ENCODE peak calls at places on chromosome 13, in five cellular contexts. J is AG04450, X is AG09309, F is fibroblast of mammary gland, Z is cardiac fibroblast. S is an unnamed sample.

GRCh38 chr13:96781141-96781540 is 213.1 kb downstream of the OXGR1 start:
- DNase-seq in J (no peak), X (no peak), F (no peak), Z (no peak), S (no peak)

GRCh38 chr13:93865235-93865634 is 614.2 kb downstream of the DCT start:
- DNase-seq in J (no peak), X (no peak), F (no peak), Z (no peak), S (no peak)

GRCh38 chr13:44507639-44508038 is 68.5 kb downstream of the TSC22D1 start:
- DNase-seq in J (no peak), X (no peak), F (no peak), Z (no peak), S (no peak)

GRCh38 chr13:23469901-23470525 is 36.5 kb upstream of the SACS start:
- DNase-seq in J (no peak), X (peak), F (peak), Z (no peak), S (peak)

GRCh38 chr13:73110814-73111213 is 52.0 kb downstream of the KLF5 start:
- DNase-seq in J (no peak), X (no peak), F (no peak), Z (no peak), S (no peak)

GRCh38 chr13:75550159-75550567 is 572 bp downstream of the UCHL3 start:
- DNase-seq in J (peak), X (no peak), F (peak), Z (peak), S (peak)

GRCh38 chr13:75485286-75486062 is 3.5 kb upstream of the TBC1D4 start:
- DNase-seq in J (no peak), X (no peak), F (peak), Z (peak), S (no peak)

GRCh38 chr13:41199526-41199925 is 5.2 kb upstream of the KBTBD7 start:
- DNase-seq in J (no peak), X (no peak), F (no peak), Z (no peak), S (no peak)

GRCh38 chr13:46716821-46717220 is 80.1 kb downstream of the ESD start:
- DNase-seq in J (no peak), X (no peak), F (no peak), Z (no peak), S (no peak)

GRCh38 chr13:110116072-110116487 is 190.9 kb downstream of the COL4A1 start:
- DNase-seq in J (no peak), X (no peak), F (peak), Z (peak), S (no peak)

GRCh38 chr13:30572859-30573275 is 44.9 kb upstream of the USPL1 start:
- DNase-seq in J (no peak), X (no peak), F (peak), Z (peak), S (no peak)

GRCh38 chr13:20137875-20138274 is 23.0 kb downstream of the GJA3 start:
- DNase-seq in J (no peak), X (no peak), F (no peak), Z (no peak), S (no peak)

GRCh38 chr13:40064154-40064713 is 408.8 kb downstream of the COG6 start:
- DNase-seq in J (no peak), X (no peak), F (no peak), Z (no peak), S (no peak)

GRCh38 chr13:40666905-40667621 is 622 bp upstream of the FOXO1 start:
- DNase-seq in J (no peak), X (no peak), F (no peak), Z (no peak), S (no peak)

GRCh38 chr13:40221460-40222201 is 444.8 kb downstream of the FOXO1 start:
- DNase-seq in J (no peak), X (peak), F (peak), Z (peak), S (no peak)

GRCh38 chr13:94677799-94678198 is 34.5 kb downstream of the SOX21 start:
- DNase-seq in J (no peak), X (no peak), F (no peak), Z (no peak), S (no peak)

GRCh38 chr13:89380101-89380500 is 1708.9 kb downstream of the SLITRK5 start:
- DNase-seq in J (no peak), X (no peak), F (no peak), Z (no peak), S (no peak)

GRCh38 chr13:99969934-99970760 is 1.4 kb downstream of the ZIC5 start:
- DNase-seq in J (no peak), X (no peak), F (peak), Z (no peak), S (no peak)
- H3K4me3 ChIP-seq in J (no peak), X (peak), F (no peak), Z (no peak), S (peak)

GRCh38 chr13:43390101-43390500 is 366.7 kb downstream of the DNAJC15 start:
- DNase-seq in J (no peak), X (no peak), F (peak), Z (peak), S (no peak)

GRCh38 chr13:43388282-43389034 is 365.1 kb downstream of the DNAJC15 start:
- DNase-seq in J (no peak), X (no peak), F (no peak), Z (no peak), S (no peak)

GRCh38 chr13:43390582-43390981 is 367.2 kb downstream of the DNAJC15 start:
- DNase-seq in J (no peak), X (no peak), F (no peak), Z (no peak), S (no peak)

GRCh38 chr13:43389573-43389972 is 366.2 kb downstream of the DNAJC15 start:
- DNase-seq in J (no peak), X (no peak), F (peak), Z (peak), S (no peak)

GRCh38 chr13:43391021-43391420 is 367.6 kb downstream of the DNAJC15 start:
- DNase-seq in J (no peak), X (no peak), F (no peak), Z (no peak), S (no peak)
- TF ChIP-seq CTCF in J (no peak), X (no peak), F (no peak), Z (no peak), S (no peak)

GRCh38 chr13:78608254-78608704 is 4.9 kb upstream of the POU4F1 start:
- DNase-seq in J (no peak), X (no peak), F (no peak), Z (no peak), S (no peak)
- H3K4me3 ChIP-seq in J (no peak), X (peak), F (no peak), Z (peak), S (peak)

DNA sequence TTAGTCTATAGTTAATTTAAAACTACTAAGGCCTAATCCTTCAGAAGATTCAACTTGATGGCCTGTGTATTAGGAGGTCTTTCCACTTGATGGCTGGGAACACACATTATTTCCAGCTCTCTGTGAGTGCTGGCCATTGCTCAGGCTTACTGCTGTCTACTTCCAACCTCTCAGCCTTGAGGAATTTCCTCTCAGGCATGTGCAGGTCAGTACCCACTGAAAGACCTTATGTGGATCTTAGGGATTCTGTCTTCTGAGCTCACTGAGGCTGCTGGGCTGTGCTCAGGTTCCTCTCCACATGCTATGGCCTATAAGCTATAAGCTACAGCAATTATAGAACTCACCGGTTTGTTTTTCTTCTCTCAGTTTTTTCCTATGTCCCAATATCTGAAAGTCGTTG is 11.6 kb upstream of the UFM1 start:
- DNase-seq in J (no peak), X (no peak), F (no peak), Z (no peak), S (no peak)
- TF ChIP-seq CTCF in J (no peak), X (no peak), F (no peak), Z (no peak), S (no peak)

DNA sequence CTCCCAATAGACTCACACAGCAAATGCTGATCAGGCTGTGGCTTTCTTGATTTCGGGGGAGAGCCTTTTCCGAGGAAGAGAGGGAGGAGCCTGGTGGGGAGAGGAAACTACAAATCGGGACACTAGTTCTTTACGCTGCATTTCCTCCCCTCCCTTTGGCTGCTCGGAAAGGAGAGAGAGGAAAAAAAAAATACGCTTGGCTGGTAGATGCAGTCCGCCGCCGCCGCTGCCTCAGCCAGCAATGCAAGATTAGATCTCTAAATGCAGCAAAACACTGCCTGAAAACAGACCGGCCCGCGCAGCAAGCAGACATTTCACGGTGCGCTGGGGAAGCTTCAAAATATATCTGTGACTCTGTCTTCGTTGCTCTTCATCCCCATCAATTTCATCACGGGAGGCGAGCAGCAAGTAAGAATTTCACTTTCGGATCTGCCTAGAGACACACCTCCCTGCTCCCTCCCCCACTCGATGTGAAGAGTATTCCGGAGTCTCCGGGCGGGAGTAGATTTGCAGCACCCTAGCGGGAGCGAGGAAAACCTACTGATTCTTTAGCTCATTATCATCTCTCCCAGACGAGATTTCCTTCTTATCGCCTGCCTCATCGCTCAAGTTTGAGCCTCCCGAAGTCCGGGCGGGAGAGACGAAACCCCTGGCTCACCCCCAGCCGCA is at the start of gene PCDH17:
- DNase-seq in J (no peak), X (no peak), F (no peak), Z (peak), S (no peak)
- H3K4me3 ChIP-seq in J (peak), X (peak), F (peak), Z (peak), S (no peak)

DNA sequence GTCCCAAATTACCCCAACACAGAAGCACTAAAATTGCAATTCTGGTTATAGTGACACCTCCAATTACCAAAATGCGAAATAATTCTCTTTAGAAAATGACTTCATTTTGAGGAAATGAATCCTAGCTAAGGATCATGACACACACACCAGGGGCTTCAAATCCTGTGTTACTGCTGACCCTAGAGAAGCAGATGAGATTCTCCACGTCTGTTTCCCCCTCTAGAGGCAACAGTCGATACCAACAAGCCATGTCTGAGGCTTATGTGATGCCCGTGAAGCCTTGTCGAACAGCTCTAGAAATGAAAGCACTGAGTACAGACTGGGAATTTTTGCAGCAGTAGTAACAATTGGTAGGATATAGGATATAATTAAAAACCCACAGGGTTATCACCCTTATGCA is 153.6 kb upstream of the TMTC4 start:
- DNase-seq in J (no peak), X (no peak), F (no peak), Z (no peak), S (no peak)
- TF ChIP-seq CTCF in J (peak), X (no peak), F (peak), Z (no peak), S (no peak)

GRCh38 chr13:53778937-53779336 is 750.3 kb downstream of the OLFM4 start:
- DNase-seq in J (no peak), X (no peak), F (no peak), Z (no peak), S (no peak)

GRCh38 chr13:53784331-53784730 is 755.7 kb downstream of the OLFM4 start:
- DNase-seq in J (no peak), X (no peak), F (no peak), Z (no peak), S (no peak)

GRCh38 chr13:53783466-53783865 is 754.9 kb downstream of the OLFM4 start:
- DNase-seq in J (no peak), X (no peak), F (no peak), Z (no peak), S (no peak)

GRCh38 chr13:53781941-53782340 is 753.3 kb downstream of the OLFM4 start:
- DNase-seq in J (no peak), X (no peak), F (no peak), Z (no peak), S (no peak)

DNA sequence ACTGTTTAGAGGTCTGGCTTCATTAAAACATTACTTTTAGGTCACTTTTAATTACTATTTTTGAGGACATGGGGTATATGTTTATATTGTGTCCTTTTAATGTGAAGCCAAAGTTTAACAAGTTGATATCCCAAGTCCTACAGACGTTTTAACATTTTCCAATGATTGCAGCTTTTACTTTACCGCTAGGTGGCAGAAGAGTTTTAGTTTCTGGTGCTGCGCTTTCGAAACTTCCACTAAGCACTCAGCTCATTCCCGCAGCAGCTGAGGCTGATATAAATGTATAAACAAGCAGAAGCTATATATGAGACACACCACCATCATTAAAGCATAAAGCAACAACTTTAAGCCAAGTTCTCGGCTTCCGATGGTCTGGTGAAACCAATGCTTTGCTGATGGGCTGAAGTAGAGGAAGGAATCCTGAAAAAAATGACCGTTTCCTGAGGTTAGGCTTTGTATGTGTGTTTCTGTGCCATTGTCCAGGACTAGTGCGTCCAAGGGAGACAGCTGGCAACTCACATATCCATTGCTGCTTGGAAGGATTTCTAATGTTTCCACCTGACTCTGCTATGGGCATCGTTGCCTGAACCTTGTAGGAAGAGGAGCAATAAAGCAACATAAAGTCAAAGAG is 753.9 kb downstream of the OLFM4 start:
- DNase-seq in J (no peak), X (peak), F (peak), Z (peak), S (peak)
- H3K4me3 ChIP-seq in J (no peak), X (no peak), F (no peak), Z (peak), S (no peak)

GRCh38 chr13:29564828-29565227 is 30.7 kb downstream of the SLC7A1 start:
- DNase-seq in J (no peak), X (no peak), F (no peak), Z (no peak), S (no peak)
- TF ChIP-seq CTCF in J (peak), X (peak), F (peak), Z (no peak), S (no peak)

GRCh38 chr13:33213024-33213795 is 72.3 kb downstream of the STARD13 start:
- DNase-seq in J (no peak), X (no peak), F (no peak), Z (no peak), S (no peak)
- H3K4me3 ChIP-seq in J (peak), X (no peak), F (no peak), Z (no peak), S (no peak)

S was measured in HFF-Myc.